ENCODE peak calls at places on chromosomes 6 and 20, in nine cellular contexts. U is frontal cortex; R is keratinocyte; V is stimulated activated naive CD8-positive, alpha-beta T cell treated with anti-CD3 and anti-CD28 coated beads, Interleukin-15, Interleukin-2, amounts not matched to agents 100 U/mL and 50 U/mL, for 24 hours; Y is activated CD4-positive, alpha-beta T cell treated with anti-CD3 and anti-CD28 coated beads, Interleukin-2, amount 50 U/mL, for 48 hours; X is effector CD4-positive, alpha-beta T cell; S is AML-193; K is HFFc6; Z is CD4-positive, CD25-positive, alpha-beta regulatory T cell. C is an unnamed sample.
A peak's percentile ranks its signal among the peaks of the same experiment; 100 is the strongest.

GRCh38 chr6:29685718-29686326 is 4.9 kb upstream of the ZFP57 start:
- DNase-seq in U (no peak), R (no peak), V (no peak), Y (no peak), X (no peak), S (no peak), K (no peak), Z (no peak), C (no peak)

GRCh38 chr6:36098920-36099647 is 31.2 kb upstream of the MAPK13 start:
- DNase-seq in U (no peak), R (no peak), V (no peak), Y (no peak), X (no peak), S (no peak), K (no peak), Z (peak; percentile 41), C (no peak)

GRCh38 chr6:19312291-19312978 is 524.7 kb upstream of the ID4 start:
- DNase-seq in U (no peak), R (no peak), V (no peak), Y (no peak), X (no peak), S (no peak), K (no peak), Z (no peak), C (no peak)

GRCh38 chr6:135212020-135212806 is 31.1 kb downstream of the MYB start:
- DNase-seq in U (no peak), R (peak; percentile 28), V (peak; percentile 17), Y (peak; percentile 19), X (no peak), S (no peak), K (peak; percentile 73), Z (peak; percentile 44), C (no peak)

GRCh38 chr20:61732511-61733210 is 333.0 kb downstream of the TAF4 start:
- DNase-seq in U (no peak), R (no peak), V (no peak), Y (no peak), X (no peak), S (no peak), K (no peak), Z (no peak), C (no peak)

GRCh38 chr6:17281100-17281496 is at the start of gene RBM24:
- DNase-seq in U (peak; percentile 41), R (no peak), V (peak; percentile 45), Y (peak; percentile 52), X (no peak), S (no peak), K (peak; percentile 75), Z (peak; percentile 48), C (peak; percentile 31)

GRCh38 chr6:6546318-6547110 is 42.0 kb upstream of the LY86 start:
- DNase-seq in U (peak; percentile 36), R (no peak), V (peak; percentile 38), Y (peak; percentile 38), X (no peak), S (no peak), K (no peak), Z (peak; percentile 4), C (peak; percentile 28)

GRCh38 chr6:12163149-12163548 is 127.0 kb upstream of the EDN1 start:
- DNase-seq in U (no peak), R (no peak), V (peak; percentile 18), Y (no peak), X (no peak), S (no peak), K (no peak), Z (peak; percentile 89), C (no peak)

GRCh38 chr20:34190679-34191090 is 50.5 kb upstream of the ASIP start:
- DNase-seq in U (peak; percentile 50), R (peak; percentile 11), V (peak; percentile 42), Y (peak; percentile 42), X (no peak), S (peak; percentile 65), K (peak; percentile 84), Z (peak; percentile 35), C (peak; percentile 12)

GRCh38 chr20:50605136-50605535 is 86.2 kb downstream of the RIPOR3 start:
- DNase-seq in U (no peak), R (no peak), V (no peak), Y (no peak), X (no peak), S (no peak), K (no peak), Z (no peak), C (no peak)

GRCh38 chr6:163630991-163631390 is 216.5 kb downstream of the QKI start:
- DNase-seq in U (no peak), R (no peak), V (no peak), Y (no peak), X (no peak), S (no peak), K (no peak), Z (no peak), C (no peak)

GRCh38 chr20:1927217-1927616 is 32.0 kb downstream of the SIRPA start:
- DNase-seq in U (no peak), R (no peak), V (no peak), Y (no peak), X (no peak), S (no peak), K (no peak), Z (no peak), C (no peak)

GRCh38 chr20:53826597-53827291 is 233.1 kb upstream of the ZNF217 start:
- DNase-seq in U (no peak), R (no peak), V (no peak), Y (no peak), X (no peak), S (no peak), K (no peak), Z (peak; percentile 36), C (no peak)

GRCh38 chr20:15918631-15919030 is 654.6 kb downstream of the KIF16B start:
- DNase-seq in U (no peak), R (no peak), V (no peak), Y (no peak), X (no peak), S (no peak), K (no peak), Z (no peak), C (no peak)

GRCh38 chr6:30722280-30723112 is 2.3 kb downstream of the TUBB start:
- DNase-seq in U (peak; percentile 64), R (no peak), V (peak; percentile 87), Y (peak; percentile 89), X (peak; percentile 80), S (peak; percentile 64), K (peak; percentile 71), Z (peak; percentile 80), C (peak; percentile 81)

GRCh38 chr6:169170583-169170955 is 83.1 kb downstream of the THBS2 start:
- DNase-seq in U (no peak), R (no peak), V (no peak), Y (no peak), X (no peak), S (no peak), K (no peak), Z (no peak), C (no peak)

GRCh38 chr6:137266032-137266586 is 46.9 kb upstream of the IFNGR1 start:
- DNase-seq in U (no peak), R (no peak), V (no peak), Y (no peak), X (no peak), S (no peak), K (no peak), Z (no peak), C (no peak)

GRCh38 chr6:125790403-125791150 is at the start of gene NCOA7:
- DNase-seq in U (peak; percentile 86), R (no peak), V (peak; percentile 80), Y (peak; percentile 75), X (peak; percentile 73), S (peak; percentile 64), K (peak; percentile 43), Z (peak; percentile 89), C (peak; percentile 58)

GRCh38 chr20:52379723-52380336 is 188.3 kb upstream of the ZFP64 start:
- DNase-seq in U (no peak), R (no peak), V (peak; percentile 58), Y (peak; percentile 52), X (no peak), S (no peak), K (no peak), Z (peak; percentile 3), C (peak; percentile 30)

GRCh38 chr20:34877002-34877264 is 521 bp downstream of the ACSS2 start:
- DNase-seq in U (no peak), R (no peak), V (no peak), Y (no peak), X (no peak), S (no peak), K (no peak), Z (no peak), C (no peak)

GRCh38 chr6:107847844-107848802 is 24.0 kb upstream of the SCML4 start:
- DNase-seq in U (peak; percentile 61), R (peak; percentile 9), V (peak; percentile 91), Y (peak; percentile 86), X (peak; percentile 74), S (peak; percentile 61), K (peak; percentile 55), Z (peak; percentile 70), C (peak; percentile 79)

GRCh38 chr20:2364014-2364413 is 16.7 kb upstream of the TGM6 start:
- DNase-seq in U (no peak), R (no peak), V (no peak), Y (no peak), X (no peak), S (no peak), K (peak; percentile 49), Z (no peak), C (no peak)

GRCh38 chr20:36745927-36746659 is at the start of gene NDRG3:
- DNase-seq in U (peak; percentile 94), R (peak; percentile 52), V (peak; percentile 92), Y (peak; percentile 90), X (peak; percentile 89), S (peak; percentile 87), K (peak; percentile 90), Z (peak; percentile 96), C (peak; percentile 83)

GRCh38 chr20:10449270-10449669 is 14.2 kb downstream of the SLX4IP start:
- DNase-seq in U (no peak), R (no peak), V (no peak), Y (no peak), X (no peak), S (no peak), K (no peak), Z (no peak), C (no peak)

GRCh38 chr20:61461459-61461858 is 209.4 kb downstream of the CDH4 start:
- DNase-seq in U (no peak), R (no peak), V (no peak), Y (no peak), X (no peak), S (no peak), K (no peak), Z (no peak), C (no peak)

GRCh38 chr6:149933461-149933860 is 8.4 kb upstream of the ULBP2 start:
- DNase-seq in U (no peak), R (no peak), V (no peak), Y (no peak), X (no peak), S (no peak), K (no peak), Z (no peak), C (no peak)

GRCh38 chr6:11828185-11828897 is 49.7 kb upstream of the ADTRP start:
- DNase-seq in U (no peak), R (no peak), V (no peak), Y (no peak), X (no peak), S (no peak), K (no peak), Z (no peak), C (no peak)

GRCh38 chr6:145031001-145031400 is 704.3 kb downstream of the EPM2A start:
- DNase-seq in U (no peak), R (no peak), V (no peak), Y (no peak), X (no peak), S (no peak), K (no peak), Z (no peak), C (no peak)

GRCh38 chr6:73942581-73942980 is 246.6 kb downstream of the CD109 start:
- DNase-seq in U (no peak), R (peak; percentile 5), V (no peak), Y (no peak), X (no peak), S (no peak), K (peak; percentile 80), Z (no peak), C (no peak)

GRCh38 chr6:118177720-118178119 is 270.7 kb downstream of the SLC35F1 start:
- DNase-seq in U (no peak), R (no peak), V (no peak), Y (no peak), X (no peak), S (no peak), K (no peak), Z (no peak), C (no peak)

GRCh38 chr20:63074182-63074581 is 67.4 kb upstream of the BHLHE23 start:
- DNase-seq in U (no peak), R (no peak), V (no peak), Y (no peak), X (no peak), S (no peak), K (no peak), Z (no peak), C (no peak)